ENCODE peak calls at places on chromosomes 6 and 20, in five cellular contexts. M, C, B, U and Z are unnamed samples.

GRCh38 chr6:17908831-17909230 is 78.6 kb downstream of the KIF13A start:
- DNase-seq in M (no peak), C (peak), B (no peak), U (no peak), Z (no peak)

GRCh38 chr6:161198176-161198575 is 75.7 kb downstream of the AGPAT4 start:
- DNase-seq in M (no peak), C (no peak), B (no peak), U (no peak), Z (peak)

GRCh38 chr6:21109421-21110178 is 484.0 kb upstream of the SOX4 start:
- DNase-seq in M (peak), C (peak), B (no peak), U (peak), Z (peak)

GRCh38 chr20:2946988-2947961 is 74.0 kb downstream of the PTPRA start:
- DNase-seq in M (no peak), C (peak), B (no peak), U (no peak), Z (peak)

GRCh38 chr6:37822851-37823682 is 3.5 kb downstream of the ZFAND3 start:
- DNase-seq in M (no peak), C (peak), B (no peak), U (no peak), Z (peak)

GRCh38 chr20:39823239-39823638 is 861.1 kb downstream of the DHX35 start:
- DNase-seq in M (no peak), C (no peak), B (no peak), U (peak), Z (no peak)

GRCh38 chr20:9121211-9121610 is 52.3 kb downstream of the PLCB4 start:
- DNase-seq in M (no peak), C (no peak), B (no peak), U (no peak), Z (no peak)

GRCh38 chr6:44247338-44248302 is 719 bp downstream of the HSP90AB1 start:
- DNase-seq in M (peak), C (peak), B (peak), U (no peak), Z (peak)

GRCh38 chr6:79605968-79606764 is 25.0 kb upstream of the SH3BGRL2 start:
- DNase-seq in M (peak), C (no peak), B (no peak), U (no peak), Z (no peak)

GRCh38 chr6:169162968-169163903 is 90.4 kb downstream of the THBS2 start:
- DNase-seq in M (peak), C (peak), B (no peak), U (peak), Z (no peak)

GRCh38 chr6:116783852-116784251 is 18.3 kb upstream of the FAM162B start:
- DNase-seq in M (no peak), C (no peak), B (no peak), U (no peak), Z (no peak)

GRCh38 chr6:69622924-69623323 is 173.9 kb downstream of the LMBRD1 start:
- DNase-seq in M (no peak), C (no peak), B (no peak), U (no peak), Z (no peak)

GRCh38 chr6:51753635-51754034 is 333.8 kb downstream of the PKHD1 start:
- DNase-seq in M (peak), C (peak), B (no peak), U (no peak), Z (peak)

GRCh38 chr6:56706981-56707726 is 64.5 kb upstream of the DST start:
- DNase-seq in M (no peak), C (no peak), B (no peak), U (no peak), Z (no peak)

GRCh38 chr6:33812669-33813068 is 8.9 kb upstream of the MLN start:
- DNase-seq in M (peak), C (peak), B (peak), U (no peak), Z (peak)

GRCh38 chr6:113695506-113695905 is 161.6 kb upstream of the MARCKS start:
- DNase-seq in M (no peak), C (peak), B (no peak), U (no peak), Z (no peak)

GRCh38 chr20:36528176-36528874 is 13.0 kb upstream of the MYL9 start:
- DNase-seq in M (no peak), C (no peak), B (no peak), U (no peak), Z (no peak)

GRCh38 chr6:35170166-35170565 is 29.0 kb upstream of the TCP11 start:
- DNase-seq in M (no peak), C (no peak), B (no peak), U (no peak), Z (no peak)

GRCh38 chr6:33785766-33786165 is 3.2 kb downstream of the LEMD2 start:
- DNase-seq in M (no peak), C (no peak), B (no peak), U (no peak), Z (no peak)

GRCh38 chr20:42155586-42155985 is 537.4 kb upstream of the CHD6 start:
- DNase-seq in M (no peak), C (no peak), B (no peak), U (no peak), Z (no peak)

GRCh38 chr6:19410477-19410876 is 426.7 kb upstream of the ID4 start:
- DNase-seq in M (no peak), C (no peak), B (no peak), U (no peak), Z (no peak)

GRCh38 chr6:112931835-112932234 is 584.7 kb downstream of the RFPL4B start:
- DNase-seq in M (no peak), C (no peak), B (no peak), U (no peak), Z (peak)

GRCh38 chr6:161736796-161737292 is 463.0 kb upstream of the AGPAT4 start:
- DNase-seq in M (no peak), C (no peak), B (no peak), U (no peak), Z (no peak)

GRCh38 chr6:38476141-38476540 is 163.6 kb downstream of the BTBD9 start:
- DNase-seq in M (no peak), C (no peak), B (no peak), U (no peak), Z (no peak)

GRCh38 chr20:42442728-42443127 is 747.0 kb downstream of the PTPRT start:
- DNase-seq in M (no peak), C (no peak), B (no peak), U (no peak), Z (no peak)

GRCh38 chr20:15992564-15992963 is 580.7 kb downstream of the KIF16B start:
- DNase-seq in M (no peak), C (no peak), B (no peak), U (peak), Z (no peak)

GRCh38 chr20:48143435-48144081 is 358.3 kb upstream of the SULF2 start:
- DNase-seq in M (no peak), C (no peak), B (no peak), U (no peak), Z (peak)

GRCh38 chr6:39339557-39340555 is 17.4 kb upstream of the KCNK16 start:
- DNase-seq in M (no peak), C (no peak), B (no peak), U (no peak), Z (no peak)

GRCh38 chr20:34316191-34316814 is 13.1 kb upstream of the AHCY start:
- DNase-seq in M (peak), C (no peak), B (no peak), U (peak), Z (peak)

GRCh38 chr6:118993803-118994231 is 58.9 kb upstream of the MCM9 start:
- DNase-seq in M (no peak), C (peak), B (no peak), U (no peak), Z (no peak)

GRCh38 chr6:149077208-149077607 is 240.3 kb upstream of the TAB2 start:
- DNase-seq in M (no peak), C (no peak), B (no peak), U (no peak), Z (no peak)

GRCh38 chr20:62376112-62377063 is 9.3 kb upstream of the LAMA5 start:
- DNase-seq in M (no peak), C (peak), B (no peak), U (no peak), Z (no peak)